ENCODE peak calls at places on chromosome 15, in seven cellular contexts. One of them, this sample, is unnamed.
A peak's percentile ranks its signal among the peaks of the same experiment; 100 is the strongest.

GRCh38 chr15:33242669-33243191 is 48.2 kb upstream of the FMN1 start:
- DNase-seq in cardiac muscle cell: peak; percentile 37
- DNase-seq in left ventricle myocardium inferior: no peak
- DNase-seq in effector memory CD4-positive, alpha-beta T cell: no peak
- DNase-seq in NB4: peak; percentile 32
- DNase-seq in GM12865: peak; percentile 11
- DNase-seq in BE2C: no peak
- DNase-seq in this sample: no peak

GRCh38 chr15:84797212-84797611 is 19.9 kb upstream of the ALPK3 start:
- DNase-seq in cardiac muscle cell: no peak
- DNase-seq in left ventricle myocardium inferior: no peak
- DNase-seq in effector memory CD4-positive, alpha-beta T cell: no peak
- DNase-seq in NB4: no peak
- DNase-seq in GM12865: no peak
- DNase-seq in BE2C: no peak
- DNase-seq in this sample: no peak

GRCh38 chr15:66599536-66600239 is 33.9 kb upstream of the LCTL start:
- DNase-seq in cardiac muscle cell: no peak
- DNase-seq in left ventricle myocardium inferior: no peak
- DNase-seq in effector memory CD4-positive, alpha-beta T cell: no peak
- DNase-seq in NB4: no peak
- DNase-seq in GM12865: no peak
- DNase-seq in BE2C: no peak
- DNase-seq in this sample: no peak

GRCh38 chr15:85600001-85600400 is 194.7 kb downstream of the KLHL25 start:
- DNase-seq in cardiac muscle cell: no peak
- DNase-seq in left ventricle myocardium inferior: no peak
- DNase-seq in effector memory CD4-positive, alpha-beta T cell: no peak
- DNase-seq in NB4: no peak
- DNase-seq in GM12865: no peak
- DNase-seq in BE2C: no peak
- DNase-seq in this sample: no peak

GRCh38 chr15:70810916-70811578 is 42.9 kb downstream of the LARP6 start:
- DNase-seq in cardiac muscle cell: no peak
- DNase-seq in left ventricle myocardium inferior: no peak
- DNase-seq in effector memory CD4-positive, alpha-beta T cell: no peak
- DNase-seq in NB4: no peak
- DNase-seq in GM12865: no peak
- DNase-seq in BE2C: no peak
- DNase-seq in this sample: no peak

GRCh38 chr15:25886498-25887140 is 23.5 kb upstream of the ATP10A start:
- DNase-seq in cardiac muscle cell: no peak
- DNase-seq in left ventricle myocardium inferior: no peak
- DNase-seq in effector memory CD4-positive, alpha-beta T cell: no peak
- DNase-seq in NB4: no peak
- DNase-seq in GM12865: no peak
- DNase-seq in BE2C: no peak
- DNase-seq in this sample: peak; percentile 47

GRCh38 chr15:62099171-62099601 is 32.4 kb downstream of the C2CD4A start:
- DNase-seq in cardiac muscle cell: no peak
- DNase-seq in left ventricle myocardium inferior: no peak
- DNase-seq in effector memory CD4-positive, alpha-beta T cell: no peak
- DNase-seq in NB4: peak; percentile 14
- DNase-seq in GM12865: no peak
- DNase-seq in BE2C: no peak
- DNase-seq in this sample: no peak

GRCh38 chr15:101256756-101257155 is 4.9 kb upstream of the CHSY1 start:
- DNase-seq in cardiac muscle cell: no peak
- DNase-seq in left ventricle myocardium inferior: no peak
- DNase-seq in effector memory CD4-positive, alpha-beta T cell: no peak
- DNase-seq in NB4: peak; percentile 56
- DNase-seq in GM12865: no peak
- DNase-seq in BE2C: no peak
- DNase-seq in this sample: peak; percentile 15

GRCh38 chr15:65916664-65917406 is 47.5 kb downstream of the RAB11A start:
- DNase-seq in cardiac muscle cell: peak; percentile 85
- DNase-seq in left ventricle myocardium inferior: peak; percentile 38
- DNase-seq in effector memory CD4-positive, alpha-beta T cell: no peak
- DNase-seq in NB4: peak; percentile 53
- DNase-seq in GM12865: peak; percentile 90
- DNase-seq in BE2C: peak; percentile 82
- DNase-seq in this sample: peak; percentile 68

GRCh38 chr15:80151148-80151547 is 1.7 kb upstream of the FAH start:
- DNase-seq in cardiac muscle cell: no peak
- DNase-seq in left ventricle myocardium inferior: no peak
- DNase-seq in effector memory CD4-positive, alpha-beta T cell: no peak
- DNase-seq in NB4: no peak
- DNase-seq in GM12865: no peak
- DNase-seq in BE2C: no peak
- DNase-seq in this sample: no peak

GRCh38 chr15:89760303-89761008 is 9.4 kb upstream of the MESP1 start:
- DNase-seq in cardiac muscle cell: peak; percentile 81
- DNase-seq in left ventricle myocardium inferior: peak; percentile 81
- DNase-seq in effector memory CD4-positive, alpha-beta T cell: peak; percentile 41
- DNase-seq in NB4: peak; percentile 80
- DNase-seq in GM12865: peak; percentile 76
- DNase-seq in BE2C: peak; percentile 85
- DNase-seq in this sample: peak; percentile 84
- H3K4me3 ChIP-seq in cardiac muscle cell: no peak overlapping the region
- H3K4me3 ChIP-seq in left ventricle myocardium inferior: no peak overlapping the region
- H3K4me3 ChIP-seq in effector memory CD4-positive, alpha-beta T cell: no peak overlapping the region
- H3K4me3 ChIP-seq in NB4: no peak overlapping the region
- H3K4me3 ChIP-seq in GM12865: no peak overlapping the region
- H3K4me3 ChIP-seq in BE2C: peak overlapping the region; percentile 21
- H3K4me3 ChIP-seq in this sample: no peak overlapping the region

DNA sequence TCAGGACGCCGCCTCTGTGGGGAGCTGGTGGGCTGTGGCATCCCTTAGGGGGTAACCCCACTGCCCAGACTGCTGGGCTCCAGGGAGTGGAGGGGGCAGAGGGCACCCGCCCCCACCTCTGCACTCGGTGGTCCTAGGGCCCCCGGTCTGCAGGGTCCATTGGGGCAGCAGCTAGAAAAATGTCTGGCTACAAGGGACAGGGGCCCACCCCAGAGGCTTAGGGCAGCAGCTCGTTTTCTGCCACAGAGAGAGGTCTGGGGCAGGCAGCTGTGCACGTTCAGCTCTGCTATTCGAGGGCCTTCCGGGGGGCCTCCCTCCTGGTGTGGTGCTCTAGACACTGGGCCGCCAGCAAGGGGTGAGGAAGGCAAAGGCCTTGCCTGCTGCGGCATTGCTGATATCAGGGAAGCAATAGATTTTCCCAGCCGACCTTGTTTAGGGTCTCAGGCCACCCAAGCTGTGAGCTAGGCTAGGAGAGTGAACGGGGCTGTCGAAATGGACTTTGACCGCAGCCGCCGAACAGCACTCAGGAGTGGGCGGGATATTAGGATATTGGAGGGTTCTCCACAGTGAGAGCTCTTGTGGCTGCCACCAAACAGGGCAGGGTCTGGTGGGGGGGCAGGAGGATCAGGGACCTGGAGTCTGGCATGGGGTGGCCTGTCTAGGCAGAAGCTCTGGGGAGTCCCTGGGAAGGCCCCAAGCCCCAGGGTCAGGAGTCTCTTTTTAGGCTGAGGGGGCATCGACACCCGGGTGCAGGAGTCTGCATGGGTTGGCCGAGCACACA is 61.4 kb upstream of the KLF13 start:
- DNase-seq in cardiac muscle cell: peak; percentile 52
- DNase-seq in left ventricle myocardium inferior: peak; percentile 9
- DNase-seq in effector memory CD4-positive, alpha-beta T cell: no peak
- DNase-seq in NB4: peak; percentile 33
- DNase-seq in GM12865: no peak
- DNase-seq in BE2C: no peak
- DNase-seq in this sample: peak; percentile 21
- H3K4me3 ChIP-seq in cardiac muscle cell: no peak overlapping the region
- H3K4me3 ChIP-seq in left ventricle myocardium inferior: no peak overlapping the region
- H3K4me3 ChIP-seq in effector memory CD4-positive, alpha-beta T cell: peak overlapping the region; percentile 3
- H3K4me3 ChIP-seq in NB4: no peak overlapping the region
- H3K4me3 ChIP-seq in GM12865: peak overlapping the region; percentile 34
- H3K4me3 ChIP-seq in BE2C: no peak overlapping the region
- H3K4me3 ChIP-seq in this sample: no peak overlapping the region

GRCh38 chr15:39774688-39775267 is 7.9 kb downstream of the FSIP1 start:
- DNase-seq in cardiac muscle cell: no peak
- DNase-seq in left ventricle myocardium inferior: no peak
- DNase-seq in effector memory CD4-positive, alpha-beta T cell: peak; percentile 33
- DNase-seq in NB4: peak; percentile 19
- DNase-seq in GM12865: peak; percentile 46
- DNase-seq in BE2C: no peak
- DNase-seq in this sample: no peak

GRCh38 chr15:39767921-39768320 is 14.7 kb downstream of the FSIP1 start:
- DNase-seq in cardiac muscle cell: no peak
- DNase-seq in left ventricle myocardium inferior: no peak
- DNase-seq in effector memory CD4-positive, alpha-beta T cell: no peak
- DNase-seq in NB4: no peak
- DNase-seq in GM12865: no peak
- DNase-seq in BE2C: no peak
- DNase-seq in this sample: no peak

GRCh38 chr15:39776068-39776467 is 6.6 kb downstream of the FSIP1 start:
- DNase-seq in cardiac muscle cell: no peak
- DNase-seq in left ventricle myocardium inferior: no peak
- DNase-seq in effector memory CD4-positive, alpha-beta T cell: no peak
- DNase-seq in NB4: no peak
- DNase-seq in GM12865: no peak
- DNase-seq in BE2C: no peak
- DNase-seq in this sample: no peak

GRCh38 chr15:39770748-39771689 is 11.6 kb downstream of the FSIP1 start:
- DNase-seq in cardiac muscle cell: no peak
- DNase-seq in left ventricle myocardium inferior: no peak
- DNase-seq in effector memory CD4-positive, alpha-beta T cell: no peak
- DNase-seq in NB4: no peak
- DNase-seq in GM12865: no peak
- DNase-seq in BE2C: no peak
- DNase-seq in this sample: no peak
- H3K4me3 ChIP-seq in cardiac muscle cell: no peak overlapping the region
- H3K4me3 ChIP-seq in left ventricle myocardium inferior: no peak overlapping the region
- H3K4me3 ChIP-seq in effector memory CD4-positive, alpha-beta T cell: no peak overlapping the region
- H3K4me3 ChIP-seq in NB4: no peak overlapping the region
- H3K4me3 ChIP-seq in GM12865: no peak overlapping the region
- H3K4me3 ChIP-seq in BE2C: no peak overlapping the region
- H3K4me3 ChIP-seq in this sample: no peak overlapping the region

DNA sequence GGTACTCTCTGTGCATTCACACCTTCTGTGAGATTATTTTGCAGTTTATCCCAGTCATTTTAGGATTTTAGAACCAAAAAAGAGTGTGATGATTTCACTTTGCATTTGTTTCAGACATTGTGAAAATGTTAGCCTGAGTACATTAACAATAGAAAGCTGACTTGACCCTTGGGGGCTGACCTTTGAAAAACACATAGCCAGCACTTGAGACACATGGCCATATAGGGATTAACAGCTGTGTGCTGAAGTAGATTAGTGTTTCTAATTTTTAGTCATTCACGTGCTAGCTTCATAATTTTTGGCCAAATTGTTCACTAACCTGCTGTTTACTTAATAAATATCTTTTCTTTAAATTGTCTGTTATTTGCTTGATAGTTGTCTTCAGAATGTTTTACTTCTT is 3.5 kb downstream of the FEM1B start:
- DNase-seq in cardiac muscle cell: no peak
- DNase-seq in left ventricle myocardium inferior: no peak
- DNase-seq in effector memory CD4-positive, alpha-beta T cell: no peak
- DNase-seq in NB4: no peak
- DNase-seq in GM12865: no peak
- DNase-seq in BE2C: no peak
- DNase-seq in this sample: no peak
- H3K4me3 ChIP-seq in cardiac muscle cell: peak overlapping the region; percentile 70
- H3K4me3 ChIP-seq in left ventricle myocardium inferior: peak overlapping the region; percentile 74
- H3K4me3 ChIP-seq in effector memory CD4-positive, alpha-beta T cell: peak overlapping the region; percentile 87
- H3K4me3 ChIP-seq in NB4: peak overlapping the region; percentile 96
- H3K4me3 ChIP-seq in GM12865: peak overlapping the region; percentile 69
- H3K4me3 ChIP-seq in BE2C: peak overlapping the region; percentile 91
- H3K4me3 ChIP-seq in this sample: peak overlapping the region; percentile 80

GRCh38 chr15:100103828-100104227 is 237.9 kb downstream of the ADAMTS17 start:
- DNase-seq in cardiac muscle cell: no peak
- DNase-seq in left ventricle myocardium inferior: no peak
- DNase-seq in effector memory CD4-positive, alpha-beta T cell: no peak
- DNase-seq in NB4: no peak
- DNase-seq in GM12865: no peak
- DNase-seq in BE2C: no peak
- DNase-seq in this sample: no peak

GRCh38 chr15:100101389-100102089 is 240.2 kb downstream of the ADAMTS17 start:
- DNase-seq in cardiac muscle cell: no peak
- DNase-seq in left ventricle myocardium inferior: no peak
- DNase-seq in effector memory CD4-positive, alpha-beta T cell: no peak
- DNase-seq in NB4: no peak
- DNase-seq in GM12865: no peak
- DNase-seq in BE2C: no peak
- DNase-seq in this sample: no peak

GRCh38 chr15:100098705-100099104 is 243.1 kb downstream of the ADAMTS17 start:
- DNase-seq in cardiac muscle cell: no peak
- DNase-seq in left ventricle myocardium inferior: no peak
- DNase-seq in effector memory CD4-positive, alpha-beta T cell: no peak
- DNase-seq in NB4: no peak
- DNase-seq in GM12865: no peak
- DNase-seq in BE2C: no peak
- DNase-seq in this sample: no peak

GRCh38 chr15:100099976-100100375 is 241.8 kb downstream of the ADAMTS17 start:
- DNase-seq in cardiac muscle cell: no peak
- DNase-seq in left ventricle myocardium inferior: no peak
- DNase-seq in effector memory CD4-positive, alpha-beta T cell: no peak
- DNase-seq in NB4: no peak
- DNase-seq in GM12865: no peak
- DNase-seq in BE2C: no peak
- DNase-seq in this sample: no peak

DNA sequence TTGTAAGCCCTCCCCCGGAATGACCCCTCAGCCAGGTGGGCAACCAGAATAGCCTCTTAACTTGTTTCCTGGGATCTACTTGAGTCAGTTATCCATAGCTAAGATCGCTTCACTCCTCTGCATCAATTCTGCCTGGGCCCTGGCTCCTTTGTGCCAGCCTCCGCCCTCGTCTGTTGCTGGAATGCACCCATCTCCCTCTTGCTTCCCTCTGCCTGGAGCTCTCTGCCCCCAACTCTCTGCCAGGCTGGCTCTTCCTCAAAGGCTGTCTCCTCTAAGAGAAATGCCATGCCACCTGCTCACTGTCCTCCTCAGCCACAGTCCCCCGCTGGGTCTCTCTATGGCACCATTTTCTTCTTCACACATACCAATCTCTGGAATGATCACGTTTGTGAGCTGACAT is 240.8 kb downstream of the ADAMTS17 start:
- DNase-seq in cardiac muscle cell: no peak
- DNase-seq in left ventricle myocardium inferior: no peak
- DNase-seq in effector memory CD4-positive, alpha-beta T cell: no peak
- DNase-seq in NB4: no peak
- DNase-seq in GM12865: no peak
- DNase-seq in BE2C: no peak
- DNase-seq in this sample: no peak
- H3K4me3 ChIP-seq in cardiac muscle cell: no peak overlapping the region
- H3K4me3 ChIP-seq in left ventricle myocardium inferior: no peak overlapping the region
- H3K4me3 ChIP-seq in effector memory CD4-positive, alpha-beta T cell: no peak overlapping the region
- H3K4me3 ChIP-seq in NB4: no peak overlapping the region
- H3K4me3 ChIP-seq in GM12865: no peak overlapping the region
- H3K4me3 ChIP-seq in BE2C: no peak overlapping the region
- H3K4me3 ChIP-seq in this sample: no peak overlapping the region

GRCh38 chr15:40943764-40944365 is 9.4 kb upstream of the CHAC1 start:
- DNase-seq in cardiac muscle cell: no peak
- DNase-seq in left ventricle myocardium inferior: no peak
- DNase-seq in effector memory CD4-positive, alpha-beta T cell: no peak
- DNase-seq in NB4: no peak
- DNase-seq in GM12865: no peak
- DNase-seq in BE2C: no peak
- DNase-seq in this sample: no peak
- H3K4me3 ChIP-seq in cardiac muscle cell: no peak overlapping the region
- H3K4me3 ChIP-seq in left ventricle myocardium inferior: no peak overlapping the region
- H3K4me3 ChIP-seq in effector memory CD4-positive, alpha-beta T cell: no peak overlapping the region
- H3K4me3 ChIP-seq in NB4: no peak overlapping the region
- H3K4me3 ChIP-seq in GM12865: no peak overlapping the region
- H3K4me3 ChIP-seq in BE2C: no peak overlapping the region
- H3K4me3 ChIP-seq in this sample: no peak overlapping the region

GRCh38 chr15:88896339-88897033 is 1.1 kb upstream of the HAPLN3 start:
- DNase-seq in cardiac muscle cell: peak; percentile 28
- DNase-seq in left ventricle myocardium inferior: no peak
- DNase-seq in effector memory CD4-positive, alpha-beta T cell: no peak
- DNase-seq in NB4: no peak
- DNase-seq in GM12865: no peak
- DNase-seq in BE2C: no peak
- DNase-seq in this sample: no peak
- H3K4me3 ChIP-seq in cardiac muscle cell: no peak overlapping the region
- H3K4me3 ChIP-seq in left ventricle myocardium inferior: peak overlapping the region; percentile 42
- H3K4me3 ChIP-seq in effector memory CD4-positive, alpha-beta T cell: no peak overlapping the region
- H3K4me3 ChIP-seq in NB4: no peak overlapping the region
- H3K4me3 ChIP-seq in GM12865: no peak overlapping the region
- H3K4me3 ChIP-seq in BE2C: no peak overlapping the region
- H3K4me3 ChIP-seq in this sample: no peak overlapping the region

This sample was measured in adrenal gland.